ENCODE peak calls at places on chromosomes 13 and 19, in eight cellular contexts. X, T, V, B, Y, L, H and F are unnamed samples.

GRCh38 chr19:15666883-15667282 is 6.0 kb upstream of the CYP4F12 start:
- DNase-seq in X (no peak), T (no peak), V (peak), B (no peak), Y (no peak), L (no peak), H (no peak), F (no peak)

GRCh38 chr19:34519602-34520001 is 38.0 kb downstream of the WTIP start:
- DNase-seq in X (no peak), T (no peak), V (no peak), B (no peak), Y (no peak), L (no peak), H (no peak), F (no peak)

GRCh38 chr19:7605490-7606222 is 10.0 kb downstream of the CAMSAP3 start:
- DNase-seq in X (no peak), T (no peak), V (no peak), B (peak), Y (peak), L (peak), H (peak), F (no peak)

GRCh38 chr19:12453495-12453894 is 12.7 kb upstream of the ZNF443 start:
- DNase-seq in X (peak), T (no peak), V (no peak), B (no peak), Y (no peak), L (no peak), H (peak), F (no peak)

GRCh38 chr13:74687452-74688180 is 553.4 kb upstream of the KLF12 start:
- DNase-seq in X (no peak), T (no peak), V (peak), B (no peak), Y (no peak), L (no peak), H (peak), F (no peak)

GRCh38 chr13:44129418-44129817 is 244.2 kb upstream of the SERP2 start:
- DNase-seq in X (no peak), T (no peak), V (no peak), B (no peak), Y (no peak), L (no peak), H (no peak), F (no peak)

GRCh38 chr13:27281420-27281819 is 10.8 kb downstream of the RASL11A start:
- DNase-seq in X (no peak), T (no peak), V (no peak), B (no peak), Y (no peak), L (no peak), H (no peak), F (no peak)

GRCh38 chr13:69857188-69857821 is 250.3 kb upstream of the ATXN8OS start:
- DNase-seq in X (peak), T (peak), V (no peak), B (peak), Y (no peak), L (peak), H (no peak), F (no peak)